ENCODE peak calls at places on chromosomes 3 and 15, in four cellular contexts. Y, C, F and J are unnamed samples.

GRCh38 chr3:39127296-39127906 is 19.9 kb downstream of the TTC21A start:
- DNase-seq in F (no peak), C (no peak), Y (no peak), J (no peak)

GRCh38 chr3:3800685-3801509 is 1.7 kb downstream of the LRRN1 start:
- DNase-seq in C (no peak), Y (no peak), F (no peak), J (no peak)

GRCh38 chr3:147513785-147514184 is 104.6 kb downstream of the ZIC1 start:
- DNase-seq in F (no peak), Y (no peak), C (no peak), J (no peak)

GRCh38 chr3:120475722-120476385 is 25.1 kb upstream of the FSTL1 start:
- DNase-seq in F (no peak), C (no peak), Y (no peak), J (no peak)

GRCh38 chr3:50657407-50657806 is 17.3 kb upstream of the DOCK3 start:
- DNase-seq in Y (no peak), F (no peak), C (no peak), J (no peak)

GRCh38 chr3:46707601-46708011 is 6.4 kb downstream of the TMIE start:
- DNase-seq in Y (no peak), C (no peak), F (no peak), J (no peak)

GRCh38 chr15:74725845-74726773 is 781 bp upstream of the CYP1A1 start:
- DNase-seq in Y (peak; percentile 24), F (peak; percentile 34), C (peak; percentile 55), J (peak; percentile 76)

GRCh38 chr3:185409957-185410356 is 47.0 kb downstream of the MAP3K13 start:
- DNase-seq in Y (no peak), C (no peak), F (no peak), J (no peak)

GRCh38 chr3:189353988-189354735 is 182.4 kb downstream of the TPRG1 start:
- DNase-seq in Y (no peak), C (no peak), F (no peak), J (no peak)

GRCh38 chr3:180980612-180981011 is 8.9 kb downstream of the DNAJC19 start:
- DNase-seq in Y (no peak), F (no peak), C (no peak), J (no peak)

GRCh38 chr3:17278006-17278405 is 393.3 kb downstream of the PLCL2 start:
- DNase-seq in F (no peak), Y (no peak), C (no peak), J (no peak)

GRCh38 chr15:23629234-23629805 is 18.3 kb downstream of the MAGEL2 start:
- DNase-seq in F (no peak), Y (no peak), C (no peak), J (no peak)

GRCh38 chr15:70762469-70763119 is 764 bp downstream of the UACA start:
- DNase-seq in F (no peak), C (no peak), Y (no peak), J (peak; percentile 40)

GRCh38 chr3:65955792-65956477 is 82.8 kb downstream of the MAGI1 start:
- DNase-seq in Y (no peak), C (no peak), F (no peak), J (no peak)

GRCh38 chr3:121096968-121097367 is 189.0 kb downstream of the STXBP5L start:
- DNase-seq in F (no peak), C (no peak), Y (no peak), J (no peak)

GRCh38 chr3:30320392-30320791 is 286.0 kb upstream of the TGFBR2 start:
- DNase-seq in C (no peak), Y (no peak), F (no peak), J (no peak)

GRCh38 chr15:44317423-44317822 is 28.9 kb downstream of the GOLM2 start:
- DNase-seq in Y (no peak), F (no peak), C (no peak), J (no peak)

GRCh38 chr3:177168431-177168830 is 28.9 kb downstream of the TBL1XR1 start:
- DNase-seq in Y (no peak), C (no peak), F (no peak), J (no peak)

GRCh38 chr15:58401991-58402649 is 29.7 kb upstream of the LIPC start:
- DNase-seq in Y (no peak), F (no peak), C (no peak), J (no peak)

GRCh38 chr15:93362203-93362602 is 273.2 kb upstream of the RGMA start:
- DNase-seq in C (no peak), Y (no peak), F (no peak), J (no peak)

GRCh38 chr3:49534581-49535495 is 19.4 kb upstream of the BSN start:
- DNase-seq in C (no peak), Y (no peak), F (no peak), J (no peak)

GRCh38 chr3:67083277-67083676 is 85.2 kb downstream of the KBTBD8 start:
- DNase-seq in C (peak; percentile 30), Y (peak; percentile 59), F (peak; percentile 16), J (no peak)

GRCh38 chr3:188528390-188528789 is 374.4 kb downstream of the LPP start:
- DNase-seq in Y (no peak), C (no peak), F (no peak), J (no peak)

GRCh38 chr3:141728355-141728892 is 9.7 kb upstream of the RNF7 start:
- DNase-seq in Y (no peak), F (no peak), C (no peak), J (no peak)

GRCh38 chr3:141383555-141384129 is 15.3 kb downstream of the ZBTB38 start:
- DNase-seq in Y (no peak), C (no peak), F (no peak), J (no peak)

GRCh38 chr15:92843326-92843725 is 56.8 kb upstream of the CHD2 start:
- DNase-seq in Y (no peak), C (no peak), F (no peak), J (no peak)

GRCh38 chr3:1348547-1348946 is 255.7 kb downstream of the CNTN6 start:
- DNase-seq in F (no peak), C (no peak), Y (no peak), J (no peak)

GRCh38 chr3:179732661-179733348 is 80.0 kb downstream of the USP13 start:
- DNase-seq in C (no peak), F (no peak), Y (no peak), J (no peak)

GRCh38 chr3:54176106-54176505 is 53.8 kb downstream of the CACNA2D3 start:
- DNase-seq in F (no peak), Y (no peak), C (no peak), J (no peak)

GRCh38 chr3:40382617-40382979 is 4.4 kb upstream of the ENTPD3 start:
- DNase-seq in Y (no peak), F (no peak), C (no peak), J (no peak)

GRCh38 chr15:39135989-39136388 is 444.9 kb upstream of the THBS1 start:
- DNase-seq in F (no peak), C (no peak), Y (no peak), J (no peak)

GRCh38 chr3:151999936-152000335 is 126.5 kb downstream of the SUCNR1 start:
- DNase-seq in F (no peak), Y (no peak), C (no peak), J (no peak)

GRCh38 chr15:25242166-25242879 is 196.5 kb downstream of the UBE3A start:
- DNase-seq in C (peak; percentile 2), Y (no peak), F (no peak), J (no peak)

GRCh38 chr3:182258538-182259177 is 534.6 kb upstream of the ATP11B start:
- DNase-seq in C (no peak), Y (no peak), F (no peak), J (peak; percentile 7)

GRCh38 chr3:188948658-188949400 is 222.9 kb upstream of the TPRG1 start:
- DNase-seq in C (no peak), Y (no peak), F (no peak), J (peak; percentile 21)